ENCODE peak calls at places on chromosome 18, in ten cellular contexts. One of them, this sample, is unnamed. For H3K4me1, the result is how much of the 10 kb centered on the place peaks cover.

GRCh38 chr18:2914844-2915243 is 68.0 kb downstream of the EMILIN2 start:
- DNase-seq in ovary: peak
- DNase-seq in heart left ventricle: no peak
- DNase-seq in endodermal cell: peak
- DNase-seq in tibial artery: no peak
- DNase-seq in mucosa of descending colon: no peak
- DNase-seq in astrocyte: no peak
- DNase-seq in PC-9: no peak
- DNase-seq in HCT116: no peak
- DNase-seq in lower lobe of right lung: no peak
- DNase-seq in this sample: no peak

GRCh38 chr18:2258954-2259353 is 312.4 kb downstream of the METTL4 start:
- DNase-seq in mucosa of descending colon: no peak
- DNase-seq in lower lobe of right lung: no peak
- DNase-seq in tibial artery: no peak
- DNase-seq in endodermal cell: no peak
- DNase-seq in heart left ventricle: no peak
- DNase-seq in PC-9: no peak
- DNase-seq in HCT116: no peak
- DNase-seq in astrocyte: no peak
- DNase-seq in ovary: no peak
- DNase-seq in this sample: no peak

GRCh38 chr18:21949326-21950015 is 208.9 kb downstream of the MIB1 start:
- DNase-seq in ovary: no peak
- DNase-seq in astrocyte: no peak
- DNase-seq in heart left ventricle: no peak
- DNase-seq in HCT116: no peak
- DNase-seq in endodermal cell: no peak
- DNase-seq in lower lobe of right lung: no peak
- DNase-seq in tibial artery: no peak
- DNase-seq in PC-9: no peak
- DNase-seq in mucosa of descending colon: no peak
- DNase-seq in this sample: peak

GRCh38 chr18:2223859-2224258 is 347.4 kb downstream of the METTL4 start:
- DNase-seq in astrocyte: peak
- DNase-seq in PC-9: no peak
- DNase-seq in mucosa of descending colon: no peak
- DNase-seq in tibial artery: no peak
- DNase-seq in lower lobe of right lung: no peak
- DNase-seq in HCT116: peak
- DNase-seq in endodermal cell: peak
- DNase-seq in heart left ventricle: no peak
- DNase-seq in ovary: no peak
- DNase-seq in this sample: no peak

GRCh38 chr18:10123006-10123950 is 209.5 kb downstream of the VAPA start:
- DNase-seq in mucosa of descending colon: no peak
- DNase-seq in PC-9: no peak
- DNase-seq in heart left ventricle: no peak
- DNase-seq in ovary: no peak
- DNase-seq in endodermal cell: no peak
- DNase-seq in tibial artery: no peak
- DNase-seq in HCT116: no peak
- DNase-seq in lower lobe of right lung: no peak
- DNase-seq in astrocyte: peak
- DNase-seq in this sample: no peak

GRCh38 chr18:9211955-9212354 is 75.4 kb downstream of the ANKRD12 start:
- DNase-seq in PC-9: no peak
- DNase-seq in tibial artery: no peak
- DNase-seq in ovary: no peak
- DNase-seq in endodermal cell: no peak
- DNase-seq in mucosa of descending colon: no peak
- DNase-seq in heart left ventricle: no peak
- DNase-seq in lower lobe of right lung: no peak
- DNase-seq in astrocyte: no peak
- DNase-seq in HCT116: no peak
- DNase-seq in this sample: no peak

GRCh38 chr18:73707035-73707434 is 440.6 kb downstream of the FBXO15 start:
- DNase-seq in PC-9: no peak
- DNase-seq in endodermal cell: no peak
- DNase-seq in astrocyte: peak
- DNase-seq in HCT116: no peak
- DNase-seq in ovary: no peak
- DNase-seq in tibial artery: no peak
- DNase-seq in lower lobe of right lung: no peak
- DNase-seq in heart left ventricle: no peak
- DNase-seq in mucosa of descending colon: no peak
- DNase-seq in this sample: no peak

GRCh38 chr18:14768241-14768640 is 20.3 kb downstream of the ANKRD30B start:
- DNase-seq in mucosa of descending colon: no peak
- DNase-seq in PC-9: no peak
- DNase-seq in tibial artery: no peak
- DNase-seq in heart left ventricle: no peak
- DNase-seq in endodermal cell: no peak
- DNase-seq in HCT116: no peak
- DNase-seq in ovary: no peak
- DNase-seq in astrocyte: no peak
- DNase-seq in lower lobe of right lung: no peak
- DNase-seq in this sample: no peak

GRCh38 chr18:70363861-70364260 is 75.0 kb downstream of the SOCS6 start:
- DNase-seq in PC-9: peak
- DNase-seq in endodermal cell: no peak
- DNase-seq in lower lobe of right lung: no peak
- DNase-seq in ovary: no peak
- DNase-seq in tibial artery: no peak
- DNase-seq in HCT116: peak
- DNase-seq in heart left ventricle: no peak
- DNase-seq in mucosa of descending colon: no peak
- DNase-seq in astrocyte: peak
- DNase-seq in this sample: no peak

GRCh38 chr18:58977801-58978200 is 113.1 kb downstream of the ZNF532 start:
- DNase-seq in ovary: no peak
- DNase-seq in PC-9: no peak
- DNase-seq in mucosa of descending colon: no peak
- DNase-seq in lower lobe of right lung: no peak
- DNase-seq in heart left ventricle: no peak
- DNase-seq in astrocyte: peak
- DNase-seq in HCT116: no peak
- DNase-seq in tibial artery: no peak
- DNase-seq in endodermal cell: no peak
- DNase-seq in this sample: no peak

GRCh38 chr18:3747176-3747973 is 297.4 kb downstream of the TGIF1 start:
- DNase-seq in mucosa of descending colon: no peak
- DNase-seq in HCT116: no peak
- DNase-seq in PC-9: peak
- DNase-seq in astrocyte: peak
- DNase-seq in lower lobe of right lung: no peak
- DNase-seq in ovary: no peak
- DNase-seq in endodermal cell: no peak
- DNase-seq in tibial artery: no peak
- DNase-seq in heart left ventricle: no peak
- DNase-seq in this sample: no peak

GRCh38 chr18:71001597-71001996 is 712.8 kb downstream of the SOCS6 start:
- DNase-seq in astrocyte: no peak
- DNase-seq in tibial artery: no peak
- DNase-seq in heart left ventricle: no peak
- DNase-seq in ovary: no peak
- DNase-seq in mucosa of descending colon: no peak
- DNase-seq in HCT116: no peak
- DNase-seq in endodermal cell: no peak
- DNase-seq in lower lobe of right lung: no peak
- DNase-seq in PC-9: no peak
- DNase-seq in this sample: no peak

GRCh38 chr18:48139427-48140347 is 209.2 kb upstream of the SMAD2 start:
- DNase-seq in astrocyte: no peak
- DNase-seq in PC-9: peak
- DNase-seq in heart left ventricle: peak
- DNase-seq in ovary: peak
- DNase-seq in lower lobe of right lung: peak
- DNase-seq in tibial artery: no peak
- DNase-seq in HCT116: no peak
- DNase-seq in endodermal cell: no peak
- DNase-seq in mucosa of descending colon: peak
- DNase-seq in this sample: no peak

DNA sequence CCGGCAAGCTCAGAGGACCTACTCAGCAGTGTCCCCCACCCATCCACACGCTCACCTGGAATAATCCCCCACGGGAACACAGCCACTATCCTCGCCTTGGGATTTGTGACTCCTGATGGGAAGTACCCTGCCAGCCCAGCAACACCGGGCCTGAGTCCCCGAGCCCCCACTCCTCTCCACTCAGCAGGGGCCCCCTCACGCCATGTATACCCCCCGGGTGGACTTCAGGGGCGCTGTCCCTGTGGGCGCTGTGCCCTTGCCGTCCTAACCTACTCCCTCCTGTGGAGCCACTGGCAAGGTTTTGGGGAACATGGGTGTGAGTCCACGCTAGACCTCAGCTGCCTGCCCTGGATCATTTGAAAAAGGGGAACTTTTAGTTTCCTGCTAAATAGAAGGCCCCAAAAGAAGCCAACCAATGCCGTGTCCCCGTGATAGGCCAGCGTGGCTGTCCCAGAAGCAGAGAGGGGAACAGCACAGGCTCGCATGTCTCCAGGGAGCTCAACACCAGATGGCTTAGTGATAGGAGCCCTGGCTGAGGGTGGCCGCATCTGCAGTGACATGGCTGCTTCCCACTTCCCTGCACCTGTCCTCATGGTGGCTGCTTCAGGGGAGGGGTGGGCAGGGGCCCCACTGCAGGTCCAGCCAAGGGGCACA is 79.8 kb downstream of the MBP start:
- DNase-seq in endodermal cell: no peak
- DNase-seq in HCT116: no peak
- DNase-seq in ovary: no peak
- DNase-seq in heart left ventricle: peak
- DNase-seq in tibial artery: no peak
- DNase-seq in PC-9: no peak
- DNase-seq in astrocyte: no peak
- DNase-seq in mucosa of descending colon: peak
- DNase-seq in lower lobe of right lung: peak
- DNase-seq in this sample: no peak
- H3K4me1 ChIP-seq in endodermal cell: under half
- H3K4me1 ChIP-seq in HCT116: under half
- H3K4me1 ChIP-seq in ovary: under half
- H3K4me1 ChIP-seq in heart left ventricle: under half
- H3K4me1 ChIP-seq in tibial artery: under half
- H3K4me1 ChIP-seq in PC-9: under half
- H3K4me1 ChIP-seq in astrocyte: under half
- H3K4me1 ChIP-seq in mucosa of descending colon: under half
- H3K4me1 ChIP-seq in lower lobe of right lung: half or more
- H3K4me1 ChIP-seq in this sample: under half

DNA sequence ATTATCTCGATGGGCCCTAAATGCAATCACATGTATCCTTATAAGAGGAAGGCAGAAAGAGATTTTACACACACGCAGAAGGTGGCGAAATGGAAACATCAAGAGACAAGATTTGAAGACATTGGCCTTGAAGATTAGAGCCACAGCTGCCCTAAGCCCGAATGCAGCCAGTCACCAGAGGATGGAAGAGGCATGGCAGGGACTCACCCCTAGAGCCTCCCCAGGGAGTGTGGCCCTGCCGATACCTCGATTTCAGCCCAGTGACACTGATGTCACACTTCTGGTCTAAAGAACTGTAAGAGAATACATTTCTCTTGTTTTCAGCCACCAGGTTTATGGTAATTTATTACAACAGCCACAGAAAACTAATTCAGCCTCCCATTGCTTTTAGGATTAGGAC is 17.4 kb downstream of the TTC39C start:
- DNase-seq in ovary: no peak
- DNase-seq in tibial artery: no peak
- DNase-seq in HCT116: no peak
- DNase-seq in mucosa of descending colon: no peak
- DNase-seq in PC-9: no peak
- DNase-seq in heart left ventricle: no peak
- DNase-seq in astrocyte: no peak
- DNase-seq in endodermal cell: no peak
- DNase-seq in lower lobe of right lung: no peak
- DNase-seq in this sample: no peak
- TF ChIP-seq CTCF in ovary: no peak
- TF ChIP-seq CTCF in tibial artery: no peak
- TF ChIP-seq CTCF in HCT116: no peak
- TF ChIP-seq CTCF in mucosa of descending colon: no peak
- TF ChIP-seq CTCF in PC-9: no peak
- TF ChIP-seq CTCF in heart left ventricle: no peak
- TF ChIP-seq CTCF in astrocyte: no peak
- TF ChIP-seq CTCF in endodermal cell: no peak
- TF ChIP-seq CTCF in lower lobe of right lung: no peak
- TF ChIP-seq CTCF in this sample: no peak

GRCh38 chr18:79554321-79554720 is 125.3 kb upstream of the CTDP1 start:
- DNase-seq in lower lobe of right lung: no peak
- DNase-seq in ovary: no peak
- DNase-seq in tibial artery: peak
- DNase-seq in heart left ventricle: no peak
- DNase-seq in PC-9: no peak
- DNase-seq in endodermal cell: peak
- DNase-seq in astrocyte: no peak
- DNase-seq in mucosa of descending colon: no peak
- DNase-seq in HCT116: no peak
- DNase-seq in this sample: no peak

GRCh38 chr18:79552696-79553095 is 126.9 kb upstream of the CTDP1 start:
- DNase-seq in lower lobe of right lung: no peak
- DNase-seq in PC-9: no peak
- DNase-seq in ovary: peak
- DNase-seq in endodermal cell: peak
- DNase-seq in tibial artery: peak
- DNase-seq in HCT116: no peak
- DNase-seq in mucosa of descending colon: no peak
- DNase-seq in heart left ventricle: no peak
- DNase-seq in astrocyte: no peak
- DNase-seq in this sample: no peak

GRCh38 chr18:79553696-79554095 is 125.9 kb upstream of the CTDP1 start:
- DNase-seq in ovary: no peak
- DNase-seq in astrocyte: no peak
- DNase-seq in mucosa of descending colon: no peak
- DNase-seq in tibial artery: peak
- DNase-seq in endodermal cell: peak
- DNase-seq in HCT116: no peak
- DNase-seq in lower lobe of right lung: no peak
- DNase-seq in heart left ventricle: no peak
- DNase-seq in PC-9: no peak
- DNase-seq in this sample: no peak

GRCh38 chr18:79552140-79552631 is 127.4 kb upstream of the CTDP1 start:
- DNase-seq in lower lobe of right lung: no peak
- DNase-seq in ovary: peak
- DNase-seq in tibial artery: peak
- DNase-seq in PC-9: no peak
- DNase-seq in astrocyte: no peak
- DNase-seq in heart left ventricle: no peak
- DNase-seq in endodermal cell: peak
- DNase-seq in HCT116: no peak
- DNase-seq in mucosa of descending colon: no peak
- DNase-seq in this sample: no peak

GRCh38 chr18:79553154-79553553 is 126.4 kb upstream of the CTDP1 start:
- DNase-seq in mucosa of descending colon: no peak
- DNase-seq in PC-9: no peak
- DNase-seq in heart left ventricle: no peak
- DNase-seq in astrocyte: no peak
- DNase-seq in ovary: no peak
- DNase-seq in tibial artery: peak
- DNase-seq in lower lobe of right lung: no peak
- DNase-seq in HCT116: no peak
- DNase-seq in endodermal cell: no peak
- DNase-seq in this sample: no peak
- H3K4me3 ChIP-seq in mucosa of descending colon: no peak
- H3K4me3 ChIP-seq in PC-9: no peak
- H3K4me3 ChIP-seq in heart left ventricle: no peak
- H3K4me3 ChIP-seq in astrocyte: no peak
- H3K4me3 ChIP-seq in ovary: no peak
- H3K4me3 ChIP-seq in tibial artery: no peak
- H3K4me3 ChIP-seq in lower lobe of right lung: no peak
- H3K4me3 ChIP-seq in HCT116: no peak
- H3K4me3 ChIP-seq in endodermal cell: no peak
- H3K4me3 ChIP-seq in this sample: no peak

GRCh38 chr18:50089702-50090101 is 105.2 kb downstream of the MYO5B start:
- DNase-seq in tibial artery: no peak
- DNase-seq in endodermal cell: peak
- DNase-seq in PC-9: no peak
- DNase-seq in ovary: no peak
- DNase-seq in mucosa of descending colon: no peak
- DNase-seq in lower lobe of right lung: no peak
- DNase-seq in heart left ventricle: no peak
- DNase-seq in HCT116: no peak
- DNase-seq in astrocyte: no peak
- DNase-seq in this sample: no peak
- H3K4me1 ChIP-seq in tibial artery: under half
- H3K4me1 ChIP-seq in endodermal cell: under half
- H3K4me1 ChIP-seq in PC-9: under half
- H3K4me1 ChIP-seq in ovary: under half
- H3K4me1 ChIP-seq in mucosa of descending colon: under half
- H3K4me1 ChIP-seq in lower lobe of right lung: under half
- H3K4me1 ChIP-seq in heart left ventricle: under half
- H3K4me1 ChIP-seq in HCT116: under half
- H3K4me1 ChIP-seq in astrocyte: under half
- H3K4me1 ChIP-seq in this sample: under half